ENCODE peak calls at places on chromosomes 1 and 21, in four cellular contexts. M is HEK293T, W is K562, I is HepG2. K is an unnamed sample.

GRCh38 chr1:152907686-152908601 is at the start of gene IVL:
- DNase-seq in M (no peak), W (no peak), I (no peak), K (no peak)

GRCh38 chr21:42711667-42712066 is 58.2 kb downstream of the PDE9A start:
- DNase-seq in M (no peak), W (no peak), I (peak), K (no peak)

GRCh38 chr1:166843769-166844596 is 4.7 kb downstream of the POGK start:
- DNase-seq in M (no peak), W (no peak), I (no peak), K (no peak)

GRCh38 chr1:14517813-14518180 is 80.7 kb upstream of the KAZN start:
- DNase-seq in M (no peak), W (no peak), I (no peak), K (no peak)

GRCh38 chr21:46119565-46120271 is 21.8 kb downstream of the COL6A2 start:
- DNase-seq in M (no peak), W (no peak), I (no peak), K (peak)

GRCh38 chr1:37574834-37575479 is 18.2 kb downstream of the DNALI1 start:
- DNase-seq in M (no peak), W (no peak), I (no peak), K (no peak)

GRCh38 chr1:201461783-201462441 is 7.1 kb downstream of the PHLDA3 start:
- DNase-seq in M (peak), W (peak), I (peak), K (no peak)

GRCh38 chr1:24735619-24736375 is 9.4 kb upstream of the CLIC4 start:
- DNase-seq in M (peak), W (peak), I (no peak), K (no peak)

GRCh38 chr1:151135433-151136385 is 10.7 kb downstream of the SEMA6C start:
- DNase-seq in M (no peak), W (no peak), I (no peak), K (peak)

GRCh38 chr1:149843302-149844041 is 55.9 kb upstream of the BOLA1 start:
- DNase-seq in M (no peak), W (peak), I (peak), K (no peak)

GRCh38 chr1:182841368-182841988 is 2.3 kb downstream of the DHX9 start:
- DNase-seq in M (no peak), W (peak), I (peak), K (no peak)

GRCh38 chr1:23452011-23452411 is 27.5 kb upstream of the TCEA3 start:
- DNase-seq in M (no peak), W (no peak), I (no peak), K (no peak)

GRCh38 chr1:115142616-115143015 is 53.3 kb upstream of the TSPAN2 start:
- DNase-seq in M (no peak), W (no peak), I (no peak), K (no peak)

GRCh38 chr1:31556481-31557006 is 19.8 kb upstream of the TINAGL1 start:
- DNase-seq in M (no peak), W (no peak), I (no peak), K (no peak)

GRCh38 chr1:31562707-31563360 is 13.5 kb upstream of the TINAGL1 start:
- DNase-seq in M (no peak), W (no peak), I (no peak), K (no peak)

GRCh38 chr1:31559715-31560114 is 16.6 kb upstream of the TINAGL1 start:
- DNase-seq in M (no peak), W (no peak), I (no peak), K (no peak)

GRCh38 chr1:31564606-31564989 is 11.7 kb upstream of the TINAGL1 start:
- DNase-seq in M (peak), W (no peak), I (no peak), K (no peak)

DNA sequence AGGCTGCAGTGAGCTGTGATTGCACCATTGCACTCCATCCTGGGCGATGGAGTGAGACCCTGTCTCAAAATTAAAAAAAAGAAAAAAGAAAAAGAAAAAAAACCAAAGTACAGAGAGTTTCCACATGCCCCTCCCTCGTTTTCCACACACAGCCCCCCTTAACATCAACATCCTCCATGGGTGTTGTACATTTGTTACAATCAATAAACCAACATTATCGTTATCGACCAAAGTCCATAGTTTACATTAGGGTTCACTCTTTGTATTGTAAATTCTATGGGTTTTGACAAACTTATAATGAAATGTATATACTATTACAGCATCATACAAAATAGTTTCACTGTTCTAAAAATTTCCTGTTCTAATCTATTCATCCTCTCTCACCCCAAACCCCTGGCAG is 15.9 kb upstream of the TINAGL1 start:
- DNase-seq in M (no peak), W (no peak), I (peak), K (no peak)
- TF ChIP-seq ELF4 in M (no peak), W (no peak), I (no peak), K (no peak)

GRCh38 chr1:224785622-224786021 is 143.9 kb upstream of the DNAH14 start:
- DNase-seq in M (no peak), W (no peak), I (no peak), K (no peak)
- TF ChIP-seq ELF4 in M (no peak), W (no peak), I (no peak), K (no peak)

DNA sequence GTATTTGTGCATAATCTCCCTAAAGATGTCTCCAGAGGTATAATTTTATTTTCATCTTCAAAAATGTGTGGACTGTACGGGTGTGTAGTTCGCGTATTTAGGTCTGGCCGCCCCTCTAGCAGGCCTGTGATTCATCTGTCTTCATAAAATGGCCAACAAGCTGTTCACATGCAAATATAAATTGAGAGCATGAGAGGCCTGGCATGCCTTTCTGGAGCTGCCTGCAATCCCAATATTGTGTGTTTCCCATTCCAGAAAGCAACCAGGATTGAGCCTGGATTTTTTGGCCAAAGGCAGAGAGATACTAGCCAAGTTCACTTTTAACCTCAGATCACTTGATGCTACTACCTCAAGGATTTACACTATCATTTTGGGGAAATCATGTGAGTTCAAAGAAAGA is 197.2 kb downstream of the NFIA start:
- DNase-seq in M (no peak), W (no peak), I (no peak), K (no peak)
- TF ChIP-seq ELF4 in M (no peak), W (no peak), I (no peak), K (no peak)

GRCh38 chr1:175131100-175131499 is 61.5 kb downstream of the KIAA0040 start:
- DNase-seq in M (no peak), W (no peak), I (no peak), K (no peak)

GRCh38 chr1:175129182-175129581 is 61.5 kb downstream of the TNN start:
- DNase-seq in M (no peak), W (no peak), I (no peak), K (no peak)

GRCh38 chr1:175130649-175131045 is 61.9 kb downstream of the KIAA0040 start:
- DNase-seq in M (no peak), W (no peak), I (no peak), K (no peak)

GRCh38 chr1:175129644-175129996 is 62.0 kb downstream of the TNN start:
- DNase-seq in M (no peak), W (no peak), I (no peak), K (no peak)

GRCh38 chr1:175129997-175130648 is 62.5 kb downstream of the KIAA0040 start:
- DNase-seq in M (no peak), W (no peak), I (no peak), K (peak)
- TF ChIP-seq ELF4 in M (no peak), W (no peak), I (no peak), K (no peak)

GRCh38 chr1:181608386-181608785 is 125.1 kb downstream of the CACNA1E start:
- DNase-seq in M (no peak), W (no peak), I (no peak), K (no peak)

GRCh38 chr1:181603735-181604410 is 120.6 kb downstream of the CACNA1E start:
- DNase-seq in M (no peak), W (no peak), I (no peak), K (no peak)

GRCh38 chr1:181601186-181601950 is 118.1 kb downstream of the CACNA1E start:
- DNase-seq in M (no peak), W (no peak), I (no peak), K (no peak)

GRCh38 chr1:181607524-181607923 is 124.2 kb downstream of the CACNA1E start:
- DNase-seq in M (no peak), W (no peak), I (no peak), K (no peak)

DNA sequence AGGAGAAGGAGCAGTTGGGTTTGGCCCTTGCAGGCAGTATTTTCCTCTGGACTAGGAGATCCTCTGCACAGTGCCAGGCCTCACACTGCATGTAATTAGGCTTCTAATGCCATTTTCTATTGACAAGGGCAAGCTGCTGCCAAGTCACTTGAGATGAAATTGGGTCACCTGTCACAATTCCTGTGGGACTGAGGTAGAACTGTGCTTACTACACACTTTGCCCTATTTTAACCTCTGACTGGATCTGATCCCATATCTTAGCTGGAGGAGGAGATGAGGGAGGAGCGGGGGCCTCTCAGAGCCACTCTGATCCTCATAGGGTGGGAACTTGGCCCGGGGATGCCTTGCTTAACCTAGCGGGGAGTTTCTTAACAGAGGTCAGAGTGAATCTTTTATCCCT is 121.2 kb downstream of the CACNA1E start:
- DNase-seq in M (no peak), W (no peak), I (no peak), K (no peak)
- TF ChIP-seq ELF4 in M (no peak), W (no peak), I (no peak), K (no peak)

GRCh38 chr1:11620405-11620804 is 33.8 kb downstream of the FBXO2 start:
- DNase-seq in M (no peak), W (no peak), I (no peak), K (no peak)

GRCh38 chr1:11617741-11618140 is 36.5 kb downstream of the FBXO2 start:
- DNase-seq in M (no peak), W (no peak), I (no peak), K (no peak)

GRCh38 chr1:11623702-11624101 is 30.5 kb downstream of the FBXO2 start:
- DNase-seq in M (no peak), W (no peak), I (no peak), K (no peak)

GRCh38 chr1:11617314-11617713 is 36.9 kb downstream of the FBXO2 start:
- DNase-seq in M (no peak), W (no peak), I (no peak), K (no peak)

GRCh38 chr1:11620924-11621323 is 33.3 kb downstream of the FBXO2 start:
- DNase-seq in M (no peak), W (no peak), I (no peak), K (no peak)
- TF ChIP-seq ELF4 in M (no peak), W (no peak), I (no peak), K (no peak)

GRCh38 chr1:63261736-63262142 is 60.6 kb upstream of the FOXD3 start:
- DNase-seq in M (no peak), W (peak), I (peak), K (no peak)
- TF ChIP-seq ELF4 in M (no peak), W (no peak), I (no peak), K (no peak)

GRCh38 chr1:78703806-78704205 is 54.2 kb downstream of the IFI44 start:
- DNase-seq in M (no peak), W (no peak), I (no peak), K (no peak)
- TF ChIP-seq ELF4 in M (no peak), W (no peak), I (no peak), K (no peak)

GRCh38 chr1:107940178-107940577 is 24.8 kb downstream of the VAV3 start:
- DNase-seq in M (no peak), W (no peak), I (no peak), K (no peak)

GRCh38 chr1:107939256-107939655 is 25.7 kb downstream of the VAV3 start:
- DNase-seq in M (no peak), W (no peak), I (no peak), K (no peak)

GRCh38 chr1:107941123-107941522 is 23.9 kb downstream of the VAV3 start:
- DNase-seq in M (no peak), W (no peak), I (no peak), K (no peak)

GRCh38 chr1:107943694-107944093 is 21.3 kb downstream of the VAV3 start:
- DNase-seq in M (no peak), W (no peak), I (no peak), K (no peak)

DNA sequence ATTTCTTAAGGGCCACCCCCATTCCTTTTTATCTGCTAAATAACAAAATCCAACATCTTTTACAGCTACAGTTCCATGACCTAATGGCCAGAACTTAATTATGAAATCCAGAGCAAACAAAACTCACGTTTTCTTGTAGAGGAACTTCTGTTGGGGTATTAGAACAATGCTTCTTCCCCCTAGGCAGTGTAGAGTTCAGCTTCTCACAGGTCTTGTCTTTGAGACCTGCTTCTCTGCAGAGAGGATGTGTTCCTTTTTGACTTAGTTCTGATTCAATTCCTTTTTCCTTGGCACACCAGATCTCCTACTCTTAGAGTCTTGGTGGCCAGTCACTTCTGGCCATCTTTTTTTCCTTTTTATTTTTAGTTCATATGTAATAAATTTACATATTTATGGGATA is 22.2 kb downstream of the VAV3 start:
- DNase-seq in M (no peak), W (no peak), I (no peak), K (no peak)
- TF ChIP-seq ELF4 in M (no peak), W (no peak), I (no peak), K (no peak)

GRCh38 chr1:209937996-209938959 is at the start of gene SYT14:
- DNase-seq in M (peak), W (no peak), I (no peak), K (peak)
- TF ChIP-seq ELF4 in M (no peak), W (no peak), I (no peak), K (no peak)

K was measured in WTC11.